ENCODE peak calls at places on chromosomes 4 and X, in nine cellular contexts. J is NB4, P is brain microvascular endothelial cell, Z is mammary epithelial cell, Y is HCT116, C is T-helper 2 cell, M is H4, W is T1000, K is GM20000. X is an unnamed sample.

GRCh38 chr4:132123870-132124623 is 1025.0 kb upstream of the PCDH10 start:
- DNase-seq in Y (peak; percentile 37), J (no peak), P (no peak), W (no peak), Z (peak; percentile 66), M (peak; percentile 10), C (no peak), K (no peak), X (no peak)

GRCh38 chr4:74503580-74503979 is 58.6 kb downstream of the AREG start:
- DNase-seq in Y (no peak), Z (peak; percentile 80), W (no peak), P (peak; percentile 79), K (no peak), M (peak; percentile 42), C (no peak), J (peak; percentile 2), X (peak; percentile 74)

GRCh38 chrX:43940811-43941210 is 32.4 kb downstream of the NDP start:
- DNase-seq in K (no peak), P (peak; percentile 41), W (no peak), Z (peak; percentile 51), J (no peak), Y (no peak), M (peak; percentile 8), C (no peak), X (no peak)

GRCh38 chr4:1208266-1208961 is 36.0 kb upstream of the SPON2 start:
- DNase-seq in W (no peak), P (no peak), Z (no peak), K (no peak), J (no peak), M (no peak), Y (no peak), C (peak; percentile 7), X (no peak)

GRCh38 chrX:130485870-130486269 is 84.1 kb downstream of the RBMX2 start:
- DNase-seq in Z (no peak), J (no peak), W (no peak), C (no peak), K (no peak), P (no peak), M (no peak), Y (no peak), X (no peak)

GRCh38 chr4:53477038-53477565 is 99.7 kb downstream of the FIP1L1 start:
- DNase-seq in M (no peak), Z (peak; percentile 83), C (no peak), J (no peak), W (no peak), Y (no peak), P (no peak), K (no peak), X (no peak)

GRCh38 chr4:54032558-54033135 is 31.8 kb downstream of the CHIC2 start:
- DNase-seq in C (no peak), M (no peak), Z (peak; percentile 9), W (no peak), Y (no peak), K (no peak), P (no peak), J (peak; percentile 28), X (no peak)

GRCh38 chr4:167274346-167274745 is 40.1 kb upstream of the SPOCK3 start:
- DNase-seq in W (no peak), M (no peak), K (no peak), Z (no peak), P (no peak), J (no peak), Y (no peak), C (no peak), X (no peak)

GRCh38 chr4:98728433-98728832 is 70.0 kb upstream of the TSPAN5 start:
- DNase-seq in K (no peak), P (peak; percentile 70), M (peak; percentile 53), Y (no peak), Z (peak; percentile 62), J (peak; percentile 84), C (no peak), W (no peak), X (peak; percentile 75)

GRCh38 chr4:70452946-70453345 is 19.1 kb upstream of the MUC7 start:
- DNase-seq in J (no peak), Z (no peak), W (no peak), M (no peak), K (no peak), C (no peak), P (no peak), Y (no peak), X (no peak)

GRCh38 chr4:8345053-8345945 is 75.7 kb downstream of the HTRA3 start:
- DNase-seq in J (no peak), W (no peak), K (no peak), C (no peak), Z (no peak), P (no peak), Y (no peak), M (no peak), X (no peak)

GRCh38 chr4:128512767-128513322 is 225.2 kb upstream of the PGRMC2 start:
- DNase-seq in K (no peak), Y (no peak), W (no peak), C (no peak), J (peak; percentile 89), M (no peak), Z (no peak), P (no peak), X (no peak)

GRCh38 chr4:4752576-4753401 is 106.7 kb upstream of the MSX1 start:
- DNase-seq in W (no peak), C (no peak), M (peak; percentile 37), K (no peak), J (peak; percentile 51), P (no peak), Z (no peak), Y (no peak), X (no peak)

GRCh38 chr4:8010618-8011017 is 71.0 kb upstream of the AFAP1 start:
- DNase-seq in K (no peak), P (peak; percentile 54), W (no peak), C (no peak), Z (no peak), M (peak; percentile 69), J (no peak), Y (no peak), X (no peak)

GRCh38 chr4:157143365-157143764 is 67.4 kb downstream of the GLRB start:
- DNase-seq in Z (no peak), Y (no peak), C (no peak), M (no peak), K (no peak), P (no peak), W (no peak), J (peak; percentile 8), X (no peak)

GRCh38 chrX:77936299-77936698 is 25.8 kb downstream of the ATP7A start:
- DNase-seq in J (no peak), C (no peak), W (no peak), K (no peak), Y (no peak), Z (no peak), M (no peak), P (no peak), X (no peak)

GRCh38 chr4:70269674-70270073 is 27.3 kb downstream of the CSN3 start:
- DNase-seq in Z (peak; percentile 0), J (peak; percentile 15), K (no peak), M (peak; percentile 30), W (no peak), Y (peak; percentile 23), C (no peak), P (no peak), X (no peak)